ENCODE peak calls at places on chromosomes 3 and 15, in eight cellular contexts. P is fibroblast of the aortic adventitia, S is NCI-H774, F is foreskin fibroblast, V is cardiac muscle cell, W is NCI-H2029 treated with DMSO at 0.1 percent for 48 hours, Y is NCI-H1436, X is body of pancreas. G is an unnamed sample.
A peak's percentile ranks its signal among the peaks of the same experiment; 100 is the strongest.

GRCh38 chr3:58607816-58608215 is 30.6 kb upstream of the FAM107A start:
- DNase-seq in V (no peak), P (no peak), Y (no peak), X (no peak), S (no peak), F (no peak), W (no peak), G (no peak)

GRCh38 chr15:92801774-92802464 is 98.2 kb upstream of the CHD2 start:
- DNase-seq in F (peak; percentile 66), S (no peak), V (peak; percentile 95), X (peak; percentile 33), P (peak; percentile 97), Y (no peak), W (no peak), G (peak; percentile 72)

GRCh38 chr3:122660575-122660974 is 20.1 kb upstream of the PARP14 start:
- DNase-seq in W (no peak), Y (no peak), V (no peak), F (no peak), S (no peak), P (no peak), X (peak; percentile 61), G (no peak)

GRCh38 chr3:46289551-46289950 is 47.3 kb downstream of the CCR3 start:
- DNase-seq in X (no peak), V (no peak), S (no peak), Y (no peak), P (no peak), F (no peak), W (no peak), G (no peak)

GRCh38 chr3:120438216-120438615 is 12.6 kb downstream of the FSTL1 start:
- DNase-seq in Y (no peak), W (no peak), P (no peak), V (no peak), F (no peak), X (no peak), S (no peak), G (no peak)

GRCh38 chr3:94360982-94361381 is 298.1 kb downstream of the NSUN3 start:
- DNase-seq in X (peak; percentile 23), S (no peak), W (no peak), P (peak; percentile 80), Y (no peak), F (no peak), V (peak; percentile 10), G (peak; percentile 1)

GRCh38 chr3:139252719-139253118 is 91.1 kb upstream of the MRPS22 start:
- DNase-seq in F (no peak), V (no peak), W (no peak), P (no peak), X (no peak), Y (no peak), S (no peak), G (no peak)

GRCh38 chr3:116112686-116113085 is 332.6 kb downstream of the LSAMP start:
- DNase-seq in P (peak; percentile 54), Y (no peak), W (no peak), F (peak; percentile 11), S (no peak), X (no peak), V (peak; percentile 22), G (no peak)

GRCh38 chr3:107976204-107976775 is 114.5 kb downstream of the CD47 start:
- DNase-seq in W (no peak), V (no peak), F (no peak), Y (no peak), P (no peak), X (no peak), S (no peak), G (no peak)

GRCh38 chr15:80317389-80318169 is 65.6 kb upstream of the CTXND1 start:
- DNase-seq in P (peak; percentile 83), W (no peak), S (no peak), X (no peak), F (peak; percentile 92), Y (no peak), V (peak; percentile 87), G (peak; percentile 94)

GRCh38 chr3:192246847-192247520 is 480.4 kb downstream of the FGF12 start:
- DNase-seq in P (no peak), W (no peak), F (no peak), V (no peak), S (no peak), X (no peak), Y (peak; percentile 21), G (no peak)

GRCh38 chr15:88003928-88004327 is 252.6 kb downstream of the NTRK3 start:
- DNase-seq in V (no peak), W (no peak), Y (no peak), F (no peak), X (no peak), S (no peak), P (no peak), G (no peak)

GRCh38 chr3:156253150-156253549 is 132.8 kb downstream of the KCNAB1 start:
- DNase-seq in S (no peak), F (no peak), X (no peak), W (no peak), Y (no peak), V (no peak), P (no peak), G (no peak)